ENCODE peak calls at places on chromosomes 11 and 22, in four cellular contexts. A is omental fat pad, E is WERI-Rb-1, D is endothelial cell. P is an unnamed sample.

GRCh38 chr11:9613830-9614762 is 40.6 kb downstream of the WEE1 start:
- DNase-seq in D (peak), E (peak), A (peak), P (peak)

GRCh38 chr11:86386791-86387190 is 12.1 kb downstream of the CCDC81 start:
- DNase-seq in D (no peak), A (no peak), E (no peak), P (no peak)

GRCh38 chr11:8261316-8261715 is 2.4 kb downstream of the LMO1 start:
- DNase-seq in E (no peak), D (no peak), A (no peak), P (no peak)

GRCh38 chr11:133964946-133965632 is 8.3 kb upstream of the IGSF9B start:
- DNase-seq in D (no peak), A (no peak), E (no peak), P (no peak)

GRCh38 chr11:113553235-113553634 is 78.0 kb upstream of the DRD2 start:
- DNase-seq in A (no peak), D (no peak), E (no peak), P (no peak)

GRCh38 chr22:27170491-27170890 is 513.1 kb downstream of the MIAT start:
- DNase-seq in D (no peak), A (no peak), E (no peak), P (peak)

GRCh38 chr11:10293423-10294288 is at the start of gene SBF2:
- DNase-seq in A (peak), E (peak), D (peak), P (peak)

GRCh38 chr22:21646608-21647590 is 4.8 kb downstream of the SDF2L1 start:
- DNase-seq in E (peak), A (peak), D (peak), P (peak)

GRCh38 chr11:105719073-105719846 is 109.4 kb downstream of the GRIA4 start:
- DNase-seq in A (no peak), D (no peak), E (no peak), P (no peak)

GRCh38 chr22:48577691-48578090 is 1250.0 kb downstream of the BRD1 start:
- DNase-seq in A (no peak), E (no peak), D (no peak), P (no peak)

GRCh38 chr11:77510095-77510494 is 36.2 kb upstream of the PAK1 start:
- DNase-seq in E (no peak), A (no peak), D (no peak), P (no peak)

GRCh38 chr22:27370987-27371386 is 430.6 kb downstream of the MN1 start:
- DNase-seq in A (no peak), D (no peak), E (no peak), P (no peak)

GRCh38 chr11:11980200-11980599 is 28.2 kb downstream of the DKK3 start:
- DNase-seq in A (no peak), E (no peak), D (no peak), P (no peak)

GRCh38 chr11:15127341-15127740 is 12.6 kb downstream of the INSC start:
- DNase-seq in E (no peak), D (no peak), A (no peak), P (peak)

GRCh38 chr22:49269371-49269770 is 558.3 kb downstream of the BRD1 start:
- DNase-seq in A (no peak), E (no peak), D (no peak), P (no peak)

GRCh38 chr11:79421820-79422219 is 19.0 kb downstream of the TENM4 start:
- DNase-seq in A (no peak), D (no peak), E (no peak), P (no peak)

GRCh38 chr11:12013771-12014170 is 5.3 kb upstream of the DKK3 start:
- DNase-seq in D (no peak), E (no peak), A (no peak), P (no peak)

GRCh38 chr11:117604349-117604995 is 192.5 kb downstream of the DSCAML1 start:
- DNase-seq in E (no peak), D (no peak), A (no peak), P (no peak)

GRCh38 chr11:46475041-46475925 is 83.7 kb upstream of the CHRM4 start:
- DNase-seq in D (no peak), A (no peak), E (no peak), P (no peak)

GRCh38 chr11:38818720-38819119 is 2220.7 kb upstream of the RAG2 start:
- DNase-seq in D (no peak), E (no peak), A (no peak), P (no peak)

GRCh38 chr11:81007046-81007445 is 1566.2 kb upstream of the TENM4 start:
- DNase-seq in E (no peak), D (no peak), A (no peak), P (peak)

GRCh38 chr11:9971894-9972293 is 308.0 kb downstream of the SWAP70 start:
- DNase-seq in A (no peak), D (no peak), E (no peak), P (no peak)

DNA sequence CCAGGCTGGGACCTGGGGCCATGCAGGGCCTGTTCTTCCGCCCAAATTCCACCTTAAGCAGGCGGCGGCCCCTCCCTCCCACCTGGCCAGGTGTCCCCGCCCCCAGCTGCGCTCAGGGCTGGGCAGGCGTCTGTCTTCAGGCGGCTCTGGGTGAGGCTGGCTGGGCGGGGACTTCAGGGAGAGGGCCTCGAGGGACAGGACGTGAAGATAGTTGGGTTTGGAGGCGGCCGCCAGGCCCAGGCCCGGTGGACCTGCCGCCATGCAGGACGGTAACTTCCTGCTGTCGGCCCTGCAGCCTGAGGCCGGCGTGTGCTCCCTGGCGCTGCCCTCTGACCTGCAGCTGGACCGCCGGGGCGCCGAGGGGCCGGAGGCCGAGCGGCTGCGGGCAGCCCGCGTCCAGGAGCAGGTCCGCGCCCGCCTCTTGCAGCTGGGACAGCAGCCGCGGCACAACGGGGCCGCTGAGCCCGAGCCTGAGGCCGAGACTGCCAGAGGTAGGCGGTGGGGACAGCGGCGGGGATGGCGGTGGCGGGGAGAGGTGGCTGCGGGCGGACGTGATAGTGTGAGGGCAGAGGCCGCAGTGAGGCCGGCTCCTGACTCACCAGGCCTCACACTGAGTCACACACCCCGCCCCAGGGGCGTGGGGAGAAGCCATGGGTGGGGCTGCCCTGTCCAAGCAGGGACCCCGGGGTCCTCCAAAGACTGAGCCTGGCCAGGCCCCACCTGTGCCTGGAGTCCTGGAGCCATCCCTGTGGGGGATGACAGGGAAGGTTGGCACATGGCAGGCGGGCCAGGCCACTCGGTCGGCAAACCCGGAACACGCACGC is at the start of gene PKP3:
- DNase-seq in E (no peak), D (no peak), A (no peak), P (peak)
- TF ChIP-seq CTCF in E (no peak), D (no peak), A (no peak), P (no peak)

DNA sequence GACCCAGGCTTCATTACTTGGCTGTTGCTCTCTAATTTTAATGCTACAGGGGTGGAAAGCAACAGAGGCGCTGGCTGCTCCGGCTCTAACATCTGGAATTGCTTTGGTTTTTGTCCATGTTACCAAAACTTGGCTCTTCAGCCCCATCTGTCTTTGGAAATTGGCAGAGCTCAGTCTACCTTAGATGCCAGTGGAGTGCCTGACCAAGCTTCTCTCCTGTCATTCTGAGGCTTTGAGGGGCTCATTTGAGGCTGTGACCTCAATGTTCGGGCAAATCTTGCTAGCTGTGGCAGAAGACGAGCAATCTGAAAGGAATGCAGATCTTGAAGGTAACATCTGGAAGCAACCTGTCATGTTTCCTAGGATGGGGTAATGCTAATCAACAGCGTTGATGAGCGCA is 409.5 kb upstream of the SYN3 start:
- DNase-seq in A (no peak), D (no peak), E (no peak), P (no peak)
- TF ChIP-seq CTCF in A (no peak), D (no peak), E (no peak), P (peak)

DNA sequence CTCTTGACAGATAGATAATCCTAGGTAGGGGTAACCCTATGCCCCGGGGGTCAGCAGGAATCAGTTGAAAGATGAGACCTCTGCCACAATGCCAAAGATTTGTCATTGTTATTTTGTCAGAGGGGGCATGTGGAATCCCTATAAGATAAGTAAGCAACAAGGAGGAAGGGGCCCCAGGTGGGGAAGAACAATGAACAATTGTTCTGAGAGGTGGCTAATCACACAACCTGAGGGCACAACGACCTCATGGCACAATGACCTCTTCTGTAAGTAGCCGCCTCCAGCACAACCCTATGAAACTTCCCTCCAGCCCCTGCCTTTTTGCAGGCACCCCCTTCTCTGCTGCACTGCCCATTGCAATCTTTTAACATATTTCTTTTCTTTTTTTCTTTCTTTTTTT is 11.8 kb upstream of the FBLN1 start:
- DNase-seq in A (no peak), D (no peak), E (no peak), P (no peak)
- TF ChIP-seq CTCF in A (no peak), D (no peak), E (no peak), P (no peak)

GRCh38 chr22:23178512-23179254 is 1.6 kb upstream of the BCR start:
- DNase-seq in D (peak), A (peak), E (peak), P (peak)

GRCh38 chr22:23176645-23177027 is 3.7 kb upstream of the BCR start:
- DNase-seq in E (no peak), A (no peak), D (no peak), P (no peak)

GRCh38 chr22:23177197-23177596 is 3.1 kb upstream of the BCR start:
- DNase-seq in D (no peak), A (no peak), E (no peak), P (no peak)

GRCh38 chr22:23179381-23180294 is 671 bp upstream of the BCR start:
- DNase-seq in E (no peak), D (no peak), A (no peak), P (no peak)

DNA sequence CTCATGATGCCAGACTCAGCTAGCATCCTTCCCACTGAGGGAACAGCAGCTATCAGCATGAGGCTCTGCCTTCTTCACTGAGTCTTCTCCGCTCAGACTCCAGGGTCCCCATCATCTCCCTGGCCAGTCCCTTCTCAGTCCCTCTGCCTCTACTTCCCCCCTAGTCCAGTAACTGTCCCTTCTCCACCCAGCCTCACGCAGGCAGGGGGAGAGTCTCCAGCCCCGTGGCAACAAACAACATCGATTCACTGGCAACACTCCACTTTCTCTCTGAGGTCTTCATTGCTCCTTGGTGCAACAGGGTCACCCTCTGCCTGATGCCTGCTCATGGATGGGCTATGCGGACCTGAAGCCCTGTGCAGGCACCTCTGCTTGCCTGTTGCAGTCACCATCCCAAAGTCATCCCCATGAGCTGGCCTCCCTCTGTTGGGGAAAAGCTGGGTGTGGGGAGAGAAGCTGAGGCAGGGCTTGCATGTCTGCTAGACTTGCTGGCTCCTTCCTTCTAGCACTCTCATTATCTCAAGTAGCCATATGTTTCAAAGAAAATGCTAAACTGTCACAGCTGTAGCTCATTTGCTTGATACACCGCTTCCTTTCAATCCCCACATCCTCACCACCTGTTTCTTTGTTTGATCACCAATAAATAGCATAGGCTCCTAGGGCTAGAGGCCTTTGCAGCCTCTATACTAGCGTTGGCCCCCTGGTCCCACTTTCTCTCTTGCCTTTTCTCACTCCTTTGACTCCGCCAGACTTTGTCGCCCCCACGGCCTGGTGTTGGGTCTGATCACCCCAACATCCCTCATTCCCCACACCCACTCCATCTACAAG is 4.3 kb upstream of the BCR start:
- DNase-seq in E (peak), A (no peak), D (no peak), P (no peak)
- TF ChIP-seq CTCF in E (no peak), A (no peak), D (no peak), P (no peak)

GRCh38 chr11:63906585-63906984 is 10.4 kb downstream of the RCOR2 start:
- DNase-seq in A (no peak), D (peak), E (peak), P (no peak)
- TF ChIP-seq CTCF in A (no peak), D (no peak), E (peak), P (peak)

DNA sequence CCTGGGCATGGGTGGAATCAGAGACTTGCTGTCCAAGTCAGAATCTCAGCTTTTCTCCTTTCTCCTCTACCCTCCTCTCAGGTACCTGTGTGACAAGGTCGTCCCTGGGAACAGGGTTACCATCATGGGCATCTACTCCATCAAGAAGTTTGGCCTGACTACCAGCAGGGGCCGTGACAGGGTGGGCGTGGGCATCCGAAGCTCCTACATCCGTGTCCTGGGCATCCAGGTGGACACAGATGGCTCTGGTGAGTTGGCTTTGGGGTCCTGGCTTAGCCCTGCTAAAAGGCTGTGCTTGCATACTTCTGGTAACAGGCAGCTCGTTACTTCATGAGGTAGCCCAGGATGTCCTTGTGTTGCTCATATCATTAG is 10.7 kb downstream of the MCM5 start:
- DNase-seq in D (no peak), E (no peak), A (no peak), P (no peak)
- TF ChIP-seq CTCF in D (no peak), E (no peak), A (no peak), P (no peak)

GRCh38 chr11:60345489-60345888 is 18.4 kb downstream of the MS4A6E start:
- DNase-seq in E (peak), D (peak), A (no peak), P (peak)
- TF ChIP-seq CTCF in E (peak), D (no peak), A (no peak), P (peak)

DNA sequence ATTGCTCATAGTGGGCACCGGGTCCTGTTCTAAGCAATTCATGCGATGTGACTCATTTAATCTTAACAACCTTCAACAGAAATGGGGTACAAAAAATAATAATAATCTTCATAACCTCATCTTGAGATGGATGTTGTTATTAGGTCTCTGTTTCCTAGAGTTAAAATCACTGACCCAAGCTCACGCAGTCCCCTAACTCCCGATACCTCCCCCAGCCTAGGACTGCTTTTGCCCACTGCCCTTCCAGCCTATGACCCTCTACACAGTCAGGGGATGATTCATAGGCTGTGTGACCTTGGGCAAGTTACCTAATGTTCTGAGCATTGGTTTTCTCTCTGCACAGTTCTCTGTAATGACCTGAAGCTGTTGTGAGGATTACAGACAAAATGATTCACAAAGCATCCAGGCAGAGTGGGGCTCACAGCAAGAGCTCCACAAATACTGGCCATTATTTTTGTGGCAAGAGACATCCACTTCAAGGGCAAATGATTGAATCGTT is 19.9 kb downstream of the MTFP1 start:
- DNase-seq in A (no peak), D (no peak), E (no peak), P (no peak)
- TF ChIP-seq CTCF in A (no peak), D (peak), E (no peak), P (no peak)

GRCh38 chr11:76459299-76459698 is 14.5 kb downstream of the EMSY start:
- DNase-seq in A (no peak), D (no peak), E (no peak), P (no peak)
- TF ChIP-seq CTCF in A (no peak), D (peak), E (peak), P (peak)

P was measured in cardiac muscle cell.